ENCODE peak calls at places on chromosome 20, in four cellular contexts. W is neural crest cell, H is thoracic aorta, Z is WTC11. I is an unnamed sample.

GRCh38 chr20:17498641-17499040 is 32.5 kb downstream of the BFSP1 start:
- DNase-seq in W (no peak), Z (no peak), H (no peak), I (no peak)

GRCh38 chr20:9140172-9140760 is 71.4 kb downstream of the PLCB4 start:
- DNase-seq in W (no peak), H (no peak), Z (no peak), I (no peak)

GRCh38 chr20:63858393-63859165 is 2.7 kb upstream of the ABHD16B start:
- DNase-seq in W (no peak), H (no peak), Z (no peak), I (no peak)

GRCh38 chr20:25246182-25246943 is 1.5 kb upstream of the PYGB start:
- DNase-seq in W (no peak), Z (no peak), H (no peak), I (no peak)

GRCh38 chr20:12723811-12724210 is 285.0 kb upstream of the SPTLC3 start:
- DNase-seq in H (no peak), Z (no peak), W (no peak), I (no peak)

GRCh38 chr20:4045082-4045481 is 29.7 kb upstream of the RNF24 start:
- DNase-seq in Z (no peak), H (no peak), W (no peak), I (no peak)

GRCh38 chr20:63958964-63959698 is 2.9 kb upstream of the UCKL1 start:
- DNase-seq in H (no peak), Z (no peak), W (no peak), I (no peak)

GRCh38 chr20:43789593-43789992 is 62.8 kb upstream of the GTSF1L start:
- DNase-seq in H (no peak), W (no peak), Z (no peak), I (no peak)

GRCh38 chr20:327041-327945 is 1.9 kb downstream of the SOX12 start:
- DNase-seq in Z (peak; percentile 97), H (peak; percentile 55), W (peak; percentile 86), I (peak; percentile 80)

GRCh38 chr20:605237-605636 is 4.9 kb downstream of the TCF15 start:
- DNase-seq in W (no peak), Z (no peak), H (no peak), I (no peak)

GRCh38 chr20:50541606-50542041 is 31.4 kb downstream of the PTPN1 start:
- DNase-seq in H (no peak), Z (no peak), W (no peak), I (no peak)

GRCh38 chr20:62704341-62704948 is 4.2 kb upstream of the NTSR1 start:
- DNase-seq in W (no peak), H (peak; percentile 41), Z (no peak), I (peak; percentile 78)

GRCh38 chr20:17339000-17339399 is 112.2 kb downstream of the PCSK2 start:
- DNase-seq in H (no peak), Z (no peak), W (no peak), I (no peak)

GRCh38 chr20:52230406-52230805 is 38.8 kb upstream of the ZFP64 start:
- DNase-seq in H (no peak), Z (no peak), W (no peak), I (no peak)

GRCh38 chr20:36745234-36745926 is 510 bp downstream of the NDRG3 start:
- DNase-seq in Z (no peak), W (no peak), H (no peak), I (peak; percentile 65)

GRCh38 chr20:33863440-33864323 is 52.5 kb downstream of the CHMP4B start:
- DNase-seq in H (no peak), W (no peak), Z (no peak), I (no peak)

GRCh38 chr20:19025430-19026120 is 186.9 kb upstream of the SLC24A3 start:
- DNase-seq in Z (no peak), W (no peak), H (no peak), I (no peak)

GRCh38 chr20:5890773-5891441 is 59.4 kb downstream of the TRMT6 start:
- DNase-seq in Z (no peak), W (no peak), H (no peak), I (no peak)

GRCh38 chr20:62119101-62119500 is 3.2 kb upstream of the LSM14B start:
- DNase-seq in H (no peak), W (no peak), Z (no peak), I (no peak)

GRCh38 chr20:22382742-22383141 is 201.6 kb downstream of the FOXA2 start:
- DNase-seq in H (no peak), W (no peak), Z (no peak), I (no peak)

GRCh38 chr20:3937618-3938017 is 48.4 kb downstream of the PANK2 start:
- DNase-seq in H (no peak), Z (no peak), W (no peak), I (no peak)

GRCh38 chr20:1402149-1402548 is 9.3 kb upstream of the FKBP1A start:
- DNase-seq in Z (no peak), W (no peak), H (no peak), I (no peak)

GRCh38 chr20:17643531-17644188 is 38.4 kb downstream of the RRBP1 start:
- DNase-seq in H (no peak), Z (no peak), W (no peak), I (no peak)

GRCh38 chr20:47503685-47504084 is 2.0 kb downstream of the NCOA3 start:
- DNase-seq in H (no peak), W (no peak), Z (no peak), I (no peak)

GRCh38 chr20:6130045-6130444 is 7.2 kb upstream of the FERMT1 start:
- DNase-seq in W (no peak), H (no peak), Z (no peak), I (no peak)

GRCh38 chr20:51631011-51631950 is 88.8 kb upstream of the NFATC2 start:
- DNase-seq in W (no peak), Z (no peak), H (peak; percentile 55), I (peak; percentile 84)

GRCh38 chr20:59482581-59483187 is 121.7 kb upstream of the PHACTR3 start:
- DNase-seq in Z (no peak), W (no peak), H (no peak), I (no peak)

GRCh38 chr20:56573989-56574388 is 40.9 kb downstream of the FAM209B start:
- DNase-seq in H (no peak), W (no peak), Z (no peak), I (no peak)

GRCh38 chr20:50112512-50113419 is at the start of gene UBE2V1:
- DNase-seq in H (peak; percentile 67), W (peak; percentile 80), Z (peak; percentile 81), I (peak; percentile 91)

GRCh38 chr20:10555393-10555792 is 118.4 kb downstream of the JAG1 start:
- DNase-seq in H (no peak), Z (no peak), W (no peak), I (no peak)

GRCh38 chr20:35306931-35307517 is 14.8 kb upstream of the FAM83C start:
- DNase-seq in Z (peak; percentile 77), H (no peak), W (peak; percentile 59), I (no peak)
- TF ChIP-seq CTCF in Z (peak; percentile 50), H (peak; percentile 46), W (peak; percentile 72), I (peak; percentile 43)

DNA sequence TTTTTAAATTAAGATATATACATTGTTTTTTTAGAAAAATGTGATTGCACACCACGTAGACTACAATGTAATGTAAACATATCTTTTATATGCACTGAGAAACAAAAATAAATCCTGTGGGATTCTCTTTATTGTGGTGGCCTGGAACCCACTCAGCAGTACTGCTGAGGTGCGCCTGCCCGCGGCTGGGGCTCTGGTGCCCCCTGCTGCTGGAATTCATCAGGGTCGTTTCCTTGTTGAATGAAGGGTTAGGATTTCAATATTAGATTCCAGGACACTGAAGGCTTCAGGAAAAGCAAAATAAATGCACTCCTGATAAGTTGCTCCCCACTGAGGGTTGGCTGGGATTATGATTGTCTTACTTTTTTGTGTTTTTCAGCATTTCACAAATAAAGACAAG is 175.8 kb upstream of the GGTLC1 start:
- DNase-seq in W (peak; percentile 34), Z (peak; percentile 76), H (no peak), I (no peak)
- TF ChIP-seq CTCF in W (peak; percentile 60), Z (peak; percentile 39), H (no peak), I (no peak)

DNA sequence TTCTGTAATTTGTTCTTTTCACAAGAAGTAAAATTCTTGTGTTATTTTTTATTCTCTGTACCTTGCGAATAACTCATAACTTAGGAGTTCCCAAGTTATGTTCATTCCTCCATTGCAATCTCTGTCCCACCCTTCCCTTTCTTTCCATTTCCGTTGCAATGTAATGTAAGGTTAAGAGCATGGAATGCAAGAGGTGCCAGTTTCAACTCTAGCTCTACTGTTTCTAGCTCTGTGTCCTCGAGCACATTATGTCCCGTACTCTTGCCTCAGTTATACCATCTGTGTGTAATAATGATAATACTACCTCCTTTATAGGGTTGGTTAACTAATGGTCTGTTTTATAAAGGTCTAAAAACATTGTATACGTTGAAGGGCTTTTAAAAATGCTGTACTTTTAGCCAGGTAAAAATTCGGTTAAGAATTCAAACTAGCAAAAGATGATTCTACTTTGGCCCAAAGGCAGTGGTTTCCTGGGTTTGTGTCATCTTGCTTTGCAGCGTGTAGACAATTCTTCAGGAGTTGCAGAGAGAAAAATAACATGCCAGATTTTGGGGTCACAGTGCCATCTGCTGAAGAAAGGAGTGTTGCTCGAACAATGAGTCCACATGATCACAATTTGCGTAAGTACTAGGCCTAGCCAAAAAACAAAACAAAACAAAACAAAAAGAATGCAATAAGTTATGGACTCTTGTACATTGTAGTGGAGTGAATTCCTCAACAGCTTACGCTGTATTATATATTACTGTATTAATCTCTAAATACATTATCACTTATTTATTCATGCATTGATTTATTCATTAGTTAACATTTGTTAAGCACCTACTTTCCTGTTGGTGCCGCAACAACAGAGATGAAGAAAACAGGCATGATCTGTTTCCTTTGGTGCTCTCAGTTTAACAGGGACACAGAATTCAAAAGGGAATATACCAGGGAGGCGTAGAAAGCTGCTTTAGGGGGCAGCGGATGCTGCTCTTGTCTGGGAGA is 10.0 kb upstream of the PFDN4 start:
- DNase-seq in H (no peak), Z (no peak), W (no peak), I (no peak)
- TF ChIP-seq CTCF in H (no peak), Z (no peak), W (peak; percentile 18), I (no peak)

GRCh38 chr20:32858873-32859372 is at the start of gene EFCAB8:
- DNase-seq in W (no peak), H (no peak), Z (no peak), I (no peak)
- TF ChIP-seq CTCF in W (no peak), H (no peak), Z (no peak), I (no peak)

GRCh38 chr20:20611165-20611564 is 101.3 kb downstream of the RALGAPA2 start:
- DNase-seq in W (no peak), Z (no peak), H (no peak), I (no peak)

GRCh38 chr20:20606881-20607280 is 105.6 kb downstream of the RALGAPA2 start:
- DNase-seq in Z (no peak), W (no peak), H (no peak), I (no peak)

GRCh38 chr20:20614391-20614790 is 98.1 kb downstream of the RALGAPA2 start:
- DNase-seq in W (no peak), Z (no peak), H (no peak), I (no peak)

GRCh38 chr20:20609522-20609921 is 102.9 kb downstream of the RALGAPA2 start:
- DNase-seq in W (no peak), Z (no peak), H (no peak), I (no peak)

GRCh38 chr20:20612251-20612650 is 100.2 kb downstream of the RALGAPA2 start:
- DNase-seq in H (no peak), W (no peak), Z (no peak), I (no peak)
- TF ChIP-seq CTCF in H (no peak), W (no peak), Z (no peak), I (no peak)